ENCODE peak calls at places on chromosome 9, in four cellular contexts. Y is K562, W is GM12878, U is HepG2. P is an unnamed sample.

GRCh38 chr9:99433555-99433954 is 211.5 kb downstream of the SEC61B start:
- DNase-seq in Y (peak; percentile 58), W (peak; percentile 49), U (peak; percentile 53), P (no peak)

GRCh38 chr9:126615791-126616447 is 2.2 kb downstream of the LMX1B start:
- DNase-seq in Y (no peak), W (no peak), U (no peak), P (peak; percentile 36)

GRCh38 chr9:15135167-15135792 is 171.7 kb downstream of the TTC39B start:
- DNase-seq in Y (peak; percentile 61), W (no peak), U (peak; percentile 73), P (peak; percentile 73)

GRCh38 chr9:2943016-2943415 is 99.1 kb upstream of the PUM3 start:
- DNase-seq in Y (no peak), W (no peak), U (no peak), P (no peak)

GRCh38 chr9:80040457-80040856 is 468.7 kb downstream of the TLE4 start:
- DNase-seq in Y (no peak), W (no peak), U (no peak), P (no peak)

GRCh38 chr9:123893831-123894460 is 36.0 kb downstream of the DENND1A start:
- DNase-seq in Y (no peak), W (no peak), U (no peak), P (no peak)

GRCh38 chr9:38065369-38066075 is 3.5 kb downstream of the SHB start:
- DNase-seq in Y (peak; percentile 61), W (no peak), U (no peak), P (no peak)

GRCh38 chr9:99266136-99267023 is 44.3 kb downstream of the SEC61B start:
- DNase-seq in Y (peak; percentile 84), W (peak; percentile 48), U (peak; percentile 65), P (peak; percentile 90)

GRCh38 chr9:114671605-114672004 is 10.4 kb downstream of the TEX48 start:
- DNase-seq in Y (no peak), W (no peak), U (no peak), P (no peak)

GRCh38 chr9:112132356-112132755 is 42.7 kb downstream of the SUSD1 start:
- DNase-seq in Y (no peak), W (no peak), U (no peak), P (no peak)

GRCh38 chr9:19641046-19641445 is 147.8 kb downstream of the SLC24A2 start:
- DNase-seq in Y (peak; percentile 11), W (no peak), U (no peak), P (no peak)

GRCh38 chr9:29332789-29333188 is 1759.5 kb upstream of the C9orf72 start:
- DNase-seq in Y (no peak), W (no peak), U (no peak), P (no peak)

GRCh38 chr9:125241863-125242739 is 958 bp upstream of the HSPA5 start:
- DNase-seq in Y (no peak), W (no peak), U (no peak), P (no peak)

GRCh38 chr9:34957492-34958410 is at the start of gene PHF24:
- DNase-seq in Y (peak; percentile 11), W (no peak), U (no peak), P (peak; percentile 37)

GRCh38 chr9:124810513-124811355 is 33.8 kb downstream of the OLFML2A start:
- DNase-seq in Y (no peak), W (no peak), U (peak; percentile 65), P (peak; percentile 75)

GRCh38 chr9:36903541-36904435 is 130.3 kb downstream of the PAX5 start:
- DNase-seq in Y (peak; percentile 57), W (peak; percentile 48), U (peak; percentile 12), P (no peak)

GRCh38 chr9:133493428-133493827 is 14.5 kb upstream of the SLC2A6 start:
- DNase-seq in Y (no peak), W (no peak), U (no peak), P (no peak)

GRCh38 chr9:70061776-70062175 is 18.1 kb downstream of the MAMDC2 start:
- DNase-seq in Y (no peak), W (no peak), U (no peak), P (no peak)

GRCh38 chr9:114641974-114642373 is 15.6 kb downstream of the TEX53 start:
- DNase-seq in Y (no peak), W (no peak), U (no peak), P (no peak)

GRCh38 chr9:127803507-127804352 is 1.0 kb downstream of the FPGS start:
- DNase-seq in Y (no peak), W (no peak), U (no peak), P (no peak)

GRCh38 chr9:112411626-112412027 is 31.7 kb downstream of the HSDL2 start:
- DNase-seq in Y (no peak), W (no peak), U (no peak), P (no peak)

GRCh38 chr9:87516222-87516930 is 18.7 kb downstream of the DAPK1 start:
- DNase-seq in Y (peak; percentile 91), W (no peak), U (peak; percentile 41), P (no peak)
- TF ChIP-seq MAX in Y (peak; percentile 39), W (no peak), U (no peak), P (no peak)

GRCh38 chr9:74610523-74611061 is 113.5 kb downstream of the RORB start:
- DNase-seq in Y (no peak), W (no peak), U (no peak), P (no peak)

DNA sequence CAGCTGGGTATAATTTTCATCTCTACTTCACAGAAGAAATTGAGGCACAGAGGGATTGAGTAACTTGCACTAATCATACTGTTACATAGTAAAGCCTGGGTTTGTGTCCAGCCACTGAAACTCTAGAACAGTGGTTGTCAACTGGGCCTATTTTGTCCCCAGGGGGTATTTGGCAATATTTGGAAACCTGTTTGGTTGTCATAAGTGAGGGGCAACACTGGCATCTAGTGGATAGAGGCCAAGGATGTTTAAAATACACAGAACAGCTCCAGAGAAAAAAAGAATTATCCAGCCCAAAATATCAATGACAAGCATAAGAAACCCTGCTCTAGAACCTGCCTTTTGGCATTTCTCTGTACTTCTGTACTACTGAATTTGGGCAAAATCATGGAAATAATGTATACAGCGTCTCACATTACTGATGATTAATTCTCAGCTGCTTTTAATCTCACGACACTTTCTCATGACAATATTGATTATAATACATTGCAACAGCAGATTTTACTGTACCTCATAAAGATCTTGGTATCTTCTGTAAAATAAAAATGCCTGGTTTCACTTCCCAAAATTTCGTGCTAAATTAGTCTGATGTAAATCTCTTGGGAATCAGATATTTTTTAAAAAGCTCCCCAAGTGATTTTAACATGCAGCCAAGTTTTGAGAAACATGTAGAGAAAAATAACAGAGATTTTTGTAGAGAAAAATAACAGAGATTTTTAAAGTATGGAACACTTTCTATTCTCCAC is 112.7 kb downstream of the RORB start:
- DNase-seq in Y (no peak), W (no peak), U (no peak), P (no peak)
- TF ChIP-seq ETV6 in Y (no peak), W (no peak), U (no peak), P (no peak)

DNA sequence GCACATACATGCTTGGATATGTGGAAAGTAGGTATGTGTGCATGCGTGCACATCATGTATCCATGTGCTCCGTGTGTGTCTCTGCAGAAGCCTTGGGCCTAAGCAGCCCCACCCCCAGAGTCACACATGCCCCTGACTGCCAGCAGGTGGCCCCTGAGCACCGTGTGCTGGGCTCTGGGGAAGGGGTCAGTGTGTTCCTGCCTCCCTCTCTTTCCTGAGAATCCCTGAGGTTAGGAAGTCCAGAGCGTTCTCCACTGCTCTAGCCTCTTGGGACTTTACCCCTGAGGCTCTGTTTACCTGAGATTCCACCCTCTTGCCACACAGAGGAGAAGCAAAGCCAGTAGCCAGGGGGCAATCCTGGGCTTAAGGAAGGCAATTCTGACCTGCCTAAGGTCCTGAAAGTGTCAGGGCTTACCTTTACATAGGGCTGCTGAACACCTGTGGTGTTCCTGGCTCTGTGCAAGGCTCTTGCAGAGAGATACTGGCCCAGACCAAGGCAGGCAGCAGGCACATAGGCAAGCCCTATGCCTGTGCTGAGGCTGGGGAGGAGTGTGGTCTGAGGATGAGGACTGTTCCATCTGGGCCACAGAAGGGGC is 207.3 kb downstream of the TMEM38B start:
- DNase-seq in Y (peak; percentile 40), W (no peak), U (peak; percentile 25), P (peak; percentile 70)
- TF ChIP-seq MAX in Y (no peak), W (no peak), U (no peak), P (peak; percentile 31)

DNA sequence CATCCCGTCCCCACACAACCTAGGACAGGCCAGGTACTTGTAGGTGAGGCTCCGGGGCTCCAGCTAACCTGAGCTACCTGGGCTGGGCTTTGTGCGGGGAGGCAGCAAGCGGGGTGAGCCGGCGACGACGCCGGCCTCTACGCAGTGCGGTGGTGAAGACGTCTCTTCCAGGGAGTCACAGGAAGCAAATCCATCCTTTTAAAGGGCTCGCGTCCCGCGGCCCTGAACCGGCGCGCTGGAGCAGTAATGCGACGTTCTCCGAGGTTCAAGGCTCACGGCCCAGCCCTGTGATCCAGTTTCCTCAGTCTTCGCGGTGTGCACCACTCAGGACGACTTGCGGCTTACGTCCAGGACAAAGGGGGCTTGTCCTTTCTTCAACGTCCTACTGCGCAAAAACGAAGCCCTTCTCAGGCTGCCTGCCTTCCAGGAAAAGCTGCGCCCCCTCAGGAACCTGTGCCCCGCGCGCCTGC is 476 bp upstream of the SPIN1 start:
- DNase-seq in Y (peak; percentile 36), W (no peak), U (peak; percentile 20), P (peak; percentile 55)
- TF ChIP-seq ETV6 in Y (no peak), W (no peak), U (no peak), P (no peak)

GRCh38 chr9:93217706-93218105 is 33.8 kb downstream of the WNK2 start:
- DNase-seq in Y (no peak), W (no peak), U (no peak), P (no peak)

GRCh38 chr9:93216072-93216364 is 32.1 kb downstream of the WNK2 start:
- DNase-seq in Y (no peak), W (no peak), U (no peak), P (no peak)

GRCh38 chr9:93219692-93220091 is 35.8 kb downstream of the WNK2 start:
- DNase-seq in Y (no peak), W (no peak), U (no peak), P (no peak)

GRCh38 chr9:93218671-93219420 is 34.9 kb downstream of the WNK2 start:
- DNase-seq in Y (no peak), W (no peak), U (no peak), P (no peak)

GRCh38 chr9:93218161-93218560 is 34.2 kb downstream of the WNK2 start:
- DNase-seq in Y (no peak), W (no peak), U (no peak), P (no peak)
- TF ChIP-seq MAX in Y (no peak), W (no peak), U (no peak), P (no peak)

GRCh38 chr9:108956098-108956533 is 21.9 kb downstream of the ABITRAM start:
- DNase-seq in Y (no peak), W (no peak), U (no peak), P (no peak)
- TF ChIP-seq ETV6 in Y (no peak), W (no peak), U (no peak), P (no peak)

DNA sequence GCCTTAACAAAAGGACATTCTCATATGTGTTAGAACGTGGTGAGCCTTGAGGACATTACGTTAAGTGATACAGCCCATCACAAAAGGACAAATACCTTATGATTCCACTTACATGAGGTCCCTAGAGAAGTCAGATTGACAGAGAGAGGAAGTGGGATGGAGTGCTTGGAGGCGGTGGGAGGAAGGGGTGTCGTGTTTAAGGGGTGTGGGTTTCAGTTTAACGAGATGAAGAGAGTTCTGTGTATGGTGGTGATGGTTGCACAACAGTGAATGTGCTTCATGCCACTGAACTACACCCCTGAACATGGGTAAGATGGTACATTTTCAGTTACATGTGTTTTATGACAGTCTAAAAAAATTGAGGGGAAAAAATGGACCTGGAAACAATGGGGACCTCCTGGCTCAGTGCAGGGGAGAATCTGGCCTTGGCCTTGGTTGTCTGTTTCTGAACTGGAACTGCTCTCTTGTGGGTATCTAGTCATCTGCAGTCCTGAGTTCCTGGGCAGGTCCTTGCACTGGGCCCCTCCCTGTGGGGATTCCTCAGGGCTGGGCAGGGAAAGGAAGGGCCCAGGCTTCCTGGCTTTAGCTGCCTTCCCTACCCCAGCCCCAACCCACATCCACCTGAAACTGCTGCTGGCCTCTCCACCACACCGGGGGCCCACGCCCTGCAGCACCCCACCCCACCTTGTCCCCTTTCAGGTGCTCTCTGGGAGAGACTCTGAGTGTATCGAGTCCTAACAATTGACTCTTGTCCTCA is 17.8 kb downstream of the LRRC8A start:
- DNase-seq in Y (no peak), W (no peak), U (no peak), P (no peak)
- TF ChIP-seq MAX in Y (no peak), W (no peak), U (no peak), P (no peak)

P was measured in WTC11.